ENCODE peak calls at places on chromosomes 11 and 22, in five cellular contexts. U, R, Q, D and S are unnamed samples.

GRCh38 chr22:44181033-44181911 is 547 bp downstream of the PARVG start:
- DNase-seq in D (no peak), R (no peak), Q (no peak), U (no peak), S (no peak)

GRCh38 chr11:114624455-114625207 is 29.0 kb upstream of the NXPE4 start:
- DNase-seq in D (no peak), R (no peak), U (no peak), Q (no peak), S (no peak)

GRCh38 chr11:93840981-93841380 is 9.4 kb downstream of the VSTM5 start:
- DNase-seq in D (no peak), U (no peak), Q (no peak), R (no peak), S (no peak)

GRCh38 chr11:75024764-75025211 is 36.1 kb downstream of the NEU3 start:
- DNase-seq in D (no peak), Q (no peak), U (no peak), R (no peak), S (no peak)

GRCh38 chr11:121194731-121195596 is 93.9 kb downstream of the TECTA start:
- DNase-seq in D (peak), U (peak), R (peak), Q (peak), S (peak)

GRCh38 chr11:75242722-75243600 is 2.4 kb downstream of the TPBGL start:
- DNase-seq in U (no peak), Q (no peak), D (no peak), R (peak), S (no peak)

GRCh38 chr11:76939219-76939631 is 78.5 kb downstream of the ACER3 start:
- DNase-seq in U (peak), R (no peak), Q (peak), D (no peak), S (no peak)

GRCh38 chr11:70494559-70495350 is 96.4 kb downstream of the CTTN start:
- DNase-seq in Q (no peak), D (no peak), R (no peak), U (no peak), S (no peak)

GRCh38 chr22:24175160-24175808 is 6.0 kb upstream of the SUSD2 start:
- DNase-seq in Q (peak), D (no peak), R (peak), U (peak), S (peak)

GRCh38 chr11:68843703-68844312 is 2.1 kb upstream of the CPT1A start:
- DNase-seq in Q (peak), R (no peak), D (no peak), U (peak), S (peak)

GRCh38 chr11:59247535-59248227 is 35.0 kb upstream of the MPEG1 start:
- DNase-seq in R (no peak), U (peak), Q (no peak), D (no peak), S (no peak)

GRCh38 chr11:66085071-66085470 is 15.0 kb downstream of the PACS1 start:
- DNase-seq in R (no peak), Q (no peak), U (no peak), D (no peak), S (no peak)

GRCh38 chr11:43868852-43869567 is 11.6 kb upstream of the ALKBH3 start:
- DNase-seq in R (peak), D (peak), Q (peak), U (peak), S (no peak)

GRCh38 chr11:63866211-63866610 is 27.3 kb downstream of the MARK2 start:
- DNase-seq in R (no peak), U (no peak), D (peak), Q (no peak), S (no peak)

GRCh38 chr11:27640954-27641353 is 59.3 kb downstream of the BDNF start:
- DNase-seq in R (no peak), U (no peak), D (no peak), Q (no peak), S (no peak)

GRCh38 chr11:85167471-85167870 is 459.7 kb downstream of the DLG2 start:
- DNase-seq in Q (no peak), U (no peak), R (no peak), D (no peak), S (no peak)

GRCh38 chr11:63406458-63406857 is 36.9 kb downstream of the SLC22A9 start:
- DNase-seq in R (no peak), U (no peak), D (no peak), Q (no peak), S (no peak)

GRCh38 chr11:61334434-61335354 is 1.7 kb downstream of the TKFC start:
- DNase-seq in D (no peak), U (no peak), R (peak), Q (peak), S (no peak)

GRCh38 chr11:1419811-1420210 is 30.1 kb downstream of the BRSK2 start:
- DNase-seq in Q (no peak), U (no peak), R (no peak), D (no peak), S (no peak)

DNA sequence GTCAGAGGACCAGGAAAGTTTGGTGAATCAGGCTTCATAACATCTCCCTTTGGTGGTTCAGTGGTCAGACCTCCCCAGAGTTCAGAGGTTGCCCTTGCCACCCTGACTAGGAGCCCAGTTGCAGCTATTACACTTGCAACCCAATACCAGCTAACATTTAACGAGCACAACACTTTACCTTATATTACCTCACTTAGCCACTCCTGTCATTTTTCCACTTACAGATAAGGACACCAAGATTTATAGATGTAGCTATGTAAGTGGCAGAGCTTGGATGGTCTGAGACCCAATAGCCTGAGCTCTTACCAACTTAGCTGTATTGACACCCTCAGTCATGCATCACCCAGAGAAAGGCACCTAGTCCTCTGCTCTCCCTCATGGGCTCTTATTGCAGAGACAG is 234.7 kb downstream of the INSC start:
- DNase-seq in R (no peak), U (no peak), Q (no peak), D (no peak), S (no peak)
- TF ChIP-seq JUNB in R (no peak), U (no peak), Q (no peak), D (no peak), S (no peak)

DNA sequence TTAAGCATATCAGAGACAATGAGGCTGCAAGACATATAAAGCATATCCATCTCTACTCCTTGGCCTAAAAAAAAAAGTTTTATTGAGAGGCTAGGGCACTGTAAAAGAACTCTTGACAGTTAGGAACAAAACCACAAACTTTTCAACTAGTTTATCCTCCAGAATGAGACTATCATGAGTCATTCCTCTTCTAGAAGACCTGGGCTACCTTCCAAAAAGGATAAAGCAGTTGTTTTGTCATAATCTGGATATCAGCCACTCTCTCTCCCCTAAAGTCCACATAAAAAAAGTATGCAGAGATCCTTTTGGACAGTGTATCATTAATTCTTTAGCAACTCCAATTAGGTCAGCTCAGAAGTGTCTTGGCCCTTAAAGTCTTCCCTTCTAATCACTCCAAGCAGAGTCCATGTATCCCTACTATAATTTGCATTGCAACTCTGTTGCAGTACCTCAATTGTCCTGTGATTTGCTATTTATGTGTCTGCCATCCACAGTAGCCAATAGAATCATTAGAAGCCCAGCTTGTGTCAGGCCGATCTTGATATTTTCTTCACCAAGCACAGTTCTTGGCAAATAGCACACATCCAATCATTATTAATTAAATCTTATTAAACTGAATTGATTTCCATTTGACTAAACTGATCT is 10.4 kb downstream of the OR51T1 start:
- DNase-seq in Q (no peak), U (no peak), R (peak), D (no peak), S (peak)
- TF ChIP-seq JUNB in Q (no peak), U (no peak), R (no peak), D (no peak), S (no peak)

GRCh38 chr11:46273511-46274205 is 3.8 kb upstream of the CREB3L1 start:
- DNase-seq in D (no peak), Q (peak), R (peak), U (peak), S (no peak)
- TF ChIP-seq JUNB in D (no peak), Q (no peak), R (no peak), U (no peak), S (no peak)

GRCh38 chr11:32034149-32034548 is 56.7 kb upstream of the RCN1 start:
- DNase-seq in U (no peak), Q (no peak), R (no peak), D (no peak), S (no peak)
- TF ChIP-seq JUNB in U (no peak), Q (no peak), R (no peak), D (no peak), S (no peak)

GRCh38 chr11:19398772-19399542 is 158.2 kb upstream of the E2F8 start:
- DNase-seq in U (no peak), R (no peak), D (no peak), Q (no peak), S (no peak)
- TF ChIP-seq JUNB in U (no peak), R (no peak), D (no peak), Q (no peak), S (no peak)

GRCh38 chr22:22749167-22749758 is 104.8 kb downstream of the GGTLC2 start:
- DNase-seq in Q (no peak), R (peak), D (no peak), U (no peak), S (no peak)

GRCh38 chr22:22746061-22746962 is 101.9 kb downstream of the GGTLC2 start:
- DNase-seq in D (no peak), R (no peak), Q (no peak), U (no peak), S (no peak)

GRCh38 chr22:22746963-22747933 is 102.8 kb downstream of the GGTLC2 start:
- DNase-seq in Q (no peak), R (no peak), U (no peak), D (no peak), S (peak)

GRCh38 chr22:22748756-22749155 is 104.3 kb downstream of the GGTLC2 start:
- DNase-seq in D (no peak), U (no peak), Q (no peak), R (no peak), S (no peak)

DNA sequence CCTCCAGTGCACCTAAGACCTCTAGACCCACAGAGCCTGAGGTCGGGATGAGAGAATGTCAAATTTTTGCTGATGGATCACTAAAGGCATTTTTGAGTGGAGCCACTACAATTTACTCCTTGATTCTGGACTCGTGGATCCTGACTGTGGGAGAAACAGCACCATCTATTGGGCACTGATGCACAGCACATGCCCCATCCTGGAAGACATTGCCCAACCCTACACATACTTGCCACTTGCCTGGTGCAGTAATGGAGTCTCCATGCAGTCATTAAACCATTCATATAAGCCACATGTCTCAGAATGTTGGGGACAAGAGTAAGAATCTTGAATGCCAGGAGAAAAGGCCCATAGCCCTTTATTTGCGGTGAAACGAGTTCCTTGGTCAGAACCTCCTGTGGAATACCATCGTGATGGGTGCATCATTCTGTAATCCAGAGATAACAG is 103.9 kb downstream of the GGTLC2 start:
- DNase-seq in Q (peak), R (peak), U (peak), D (no peak), S (peak)
- TF ChIP-seq JUNB in Q (no peak), R (no peak), U (no peak), D (no peak), S (no peak)

GRCh38 chr22:42800731-42801536 is 56.1 kb downstream of the ARFGAP3 start:
- DNase-seq in R (no peak), Q (peak), U (no peak), D (no peak), S (no peak)

GRCh38 chr22:42799061-42799460 is 58.0 kb downstream of the ARFGAP3 start:
- DNase-seq in R (no peak), Q (no peak), U (no peak), D (no peak), S (no peak)

GRCh38 chr22:42799462-42800405 is 57.3 kb downstream of the ARFGAP3 start:
- DNase-seq in U (no peak), Q (no peak), D (no peak), R (peak), S (peak)

GRCh38 chr22:42803454-42803853 is 53.6 kb downstream of the ARFGAP3 start:
- DNase-seq in U (no peak), D (no peak), R (no peak), Q (no peak), S (no peak)

GRCh38 chr22:42801537-42802165 is 55.4 kb downstream of the ARFGAP3 start:
- DNase-seq in U (no peak), D (no peak), Q (no peak), R (no peak), S (no peak)
- TF ChIP-seq JUNB in U (no peak), D (no peak), Q (no peak), R (no peak), S (no peak)

GRCh38 chr11:34585870-34586654 is 34.8 kb upstream of the EHF start:
- DNase-seq in U (peak), R (peak), D (peak), Q (peak), S (peak)
- TF ChIP-seq JUNB in U (no peak), R (no peak), D (no peak), Q (no peak), S (no peak)

DNA sequence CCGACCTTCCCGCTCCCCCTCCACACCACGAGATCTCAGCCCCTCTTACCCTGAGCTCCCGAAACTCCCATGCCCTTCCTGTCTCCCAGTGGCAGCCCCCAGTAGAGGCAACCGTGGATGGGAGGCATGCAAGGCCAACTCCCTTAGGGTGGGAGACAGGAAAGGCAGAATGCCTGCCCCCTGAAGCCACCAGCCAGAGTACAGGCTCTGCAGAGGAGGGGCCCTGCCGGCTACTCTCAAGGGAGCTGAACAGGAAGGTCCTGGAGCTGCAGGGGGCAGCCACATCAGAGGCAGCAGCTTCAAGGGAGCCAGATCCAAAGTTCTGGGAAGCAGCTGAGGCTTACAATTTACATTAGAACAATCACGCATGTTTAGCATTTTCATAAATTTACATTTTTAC is 38.3 kb downstream of the PDE2A start:
- DNase-seq in R (no peak), Q (no peak), U (no peak), D (no peak), S (peak)
- TF ChIP-seq JUNB in R (no peak), Q (no peak), U (no peak), D (no peak), S (no peak)

GRCh38 chr11:130721282-130721681 is 195.0 kb downstream of the SNX19 start:
- DNase-seq in R (no peak), U (no peak), D (no peak), Q (no peak), S (no peak)

GRCh38 chr11:130718118-130718517 is 198.2 kb downstream of the SNX19 start:
- DNase-seq in U (no peak), Q (no peak), R (no peak), D (no peak), S (no peak)

GRCh38 chr11:130721736-130722135 is 194.5 kb downstream of the SNX19 start:
- DNase-seq in R (no peak), D (no peak), U (no peak), Q (no peak), S (no peak)

GRCh38 chr11:130720232-130720787 is 196.0 kb downstream of the SNX19 start:
- DNase-seq in Q (no peak), U (no peak), D (no peak), R (no peak), S (no peak)

GRCh38 chr11:130719516-130719915 is 196.8 kb downstream of the SNX19 start:
- DNase-seq in Q (no peak), D (no peak), U (no peak), R (no peak), S (no peak)
- TF ChIP-seq JUNB in Q (no peak), D (no peak), U (no peak), R (no peak), S (no peak)